ENCODE peak calls at places on chromosomes 6 and 20, in seven cellular contexts. D is SK-N-SH, B is GM12878, X is HepG2, U is K562, J is HCT116, L is H1. K is an unnamed sample.

GRCh38 chr20:61763740-61764400 is 301.8 kb downstream of the TAF4 start:
- DNase-seq in X (no peak), L (no peak), U (no peak), B (no peak), D (no peak), J (no peak), K (no peak)

GRCh38 chr20:31833130-31833930 is 12.1 kb downstream of the FOXS1 start:
- DNase-seq in X (peak), J (peak), B (no peak), L (peak), D (peak), U (peak), K (peak)

GRCh38 chr20:24766826-24767622 is 182.0 kb upstream of the CST7 start:
- DNase-seq in J (no peak), X (no peak), L (no peak), B (no peak), U (no peak), D (no peak), K (no peak)

GRCh38 chr6:70108230-70108629 is 194.7 kb downstream of the COL9A1 start:
- DNase-seq in B (peak), J (peak), U (peak), D (peak), X (peak), L (no peak), K (peak)

GRCh38 chr20:4550740-4551139 is 171.0 kb upstream of the PRND start:
- DNase-seq in X (no peak), L (no peak), J (no peak), B (no peak), U (no peak), D (no peak), K (no peak)

GRCh38 chr6:48016027-48016755 is 94.8 kb downstream of the PTCHD4 start:
- DNase-seq in B (no peak), L (no peak), D (no peak), J (no peak), U (no peak), X (no peak), K (no peak)

GRCh38 chr6:142372348-142372747 is 70.5 kb downstream of the ADGRG6 start:
- DNase-seq in L (no peak), X (no peak), U (no peak), B (no peak), J (peak), D (no peak), K (no peak)

GRCh38 chr20:59765599-59766177 is 161.3 kb downstream of the PHACTR3 start:
- DNase-seq in D (no peak), X (no peak), B (no peak), L (no peak), J (no peak), U (peak), K (no peak)

GRCh38 chr20:24958506-24959385 is 9.7 kb downstream of the CST7 start:
- DNase-seq in U (no peak), B (no peak), D (no peak), X (no peak), J (no peak), L (no peak), K (no peak)

GRCh38 chr6:30826961-30827342 is 57.4 kb upstream of the DDR1 start:
- DNase-seq in D (no peak), X (peak), B (no peak), L (no peak), U (peak), J (no peak), K (no peak)
- TF ChIP-seq JUND in D (no peak), X (peak), B (no peak), L (no peak), U (peak), J (peak), K (no peak)

DNA sequence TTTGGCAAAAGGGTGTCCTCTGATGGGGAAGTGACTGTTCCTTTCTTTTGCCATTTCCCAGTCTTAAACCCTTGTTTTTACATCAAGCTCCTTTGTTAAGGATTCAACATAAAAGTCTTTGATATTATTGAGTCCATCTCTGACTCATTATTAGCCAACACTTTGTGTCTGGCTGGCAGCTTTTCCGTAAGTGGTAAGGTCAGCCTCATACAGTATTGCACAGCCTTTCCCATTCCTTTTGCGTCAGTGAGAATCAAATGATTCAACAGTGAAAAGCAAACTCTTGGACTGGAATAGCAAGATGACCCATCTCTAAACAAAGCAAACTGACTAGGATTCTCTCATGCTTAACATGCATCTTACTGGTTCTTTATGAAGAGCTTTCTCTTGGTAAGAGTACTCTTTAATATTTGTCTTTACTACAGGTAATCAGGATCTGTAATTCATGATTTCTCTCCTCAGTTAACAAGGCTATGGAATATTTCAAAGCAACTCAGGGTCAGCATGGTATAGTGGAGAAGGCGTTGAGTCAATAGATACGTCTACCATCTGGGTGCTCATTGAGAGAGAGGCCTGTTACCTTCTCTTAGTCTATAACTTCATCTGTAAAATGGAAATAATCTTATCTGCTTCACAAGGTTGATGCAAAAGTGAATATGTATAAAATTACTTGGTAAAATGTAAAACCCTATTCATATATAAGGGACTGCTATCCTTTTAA is 183.6 kb downstream of the PRL start:
- DNase-seq in J (peak), U (no peak), B (no peak), X (no peak), D (no peak), L (no peak), K (no peak)
- TF ChIP-seq JUND in J (no peak), U (no peak), B (no peak), X (no peak), D (peak), L (no peak), K (no peak)

DNA sequence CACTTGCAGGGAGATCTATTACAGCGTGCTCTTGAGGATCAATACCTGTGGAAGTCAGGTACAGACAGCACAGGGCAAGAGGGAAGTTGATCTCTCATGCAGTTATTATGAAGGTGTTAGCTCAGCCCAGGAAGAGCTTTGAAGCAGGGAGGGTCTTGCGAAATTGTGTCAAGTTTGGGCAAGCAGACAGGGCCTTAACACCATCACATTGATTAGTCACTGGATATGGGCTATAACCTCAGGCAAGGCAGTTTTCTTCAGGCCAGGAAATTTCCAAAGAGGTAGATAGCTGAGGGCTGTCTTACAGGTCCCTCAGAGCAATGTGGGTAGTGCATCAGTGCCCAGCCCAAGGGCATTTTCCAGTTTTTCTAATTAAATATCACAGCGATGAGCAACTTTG is 643.8 kb downstream of the DHX35 start:
- DNase-seq in J (no peak), U (no peak), D (no peak), B (no peak), X (no peak), L (no peak), K (no peak)
- TF ChIP-seq JUND in J (no peak), U (no peak), D (no peak), B (no peak), X (no peak), L (no peak), K (no peak)

GRCh38 chr6:85428486-85428885 is 21.4 kb upstream of the NT5E start:
- DNase-seq in J (no peak), D (no peak), U (no peak), L (no peak), X (no peak), B (no peak), K (no peak)
- TF ChIP-seq JUND in J (no peak), D (no peak), U (no peak), L (no peak), X (no peak), B (no peak), K (no peak)

GRCh38 chr6:158665332-158665731 is 15.5 kb downstream of the SYTL3 start:
- DNase-seq in D (no peak), B (no peak), X (no peak), U (no peak), L (no peak), J (no peak), K (no peak)

GRCh38 chr6:158666637-158667359 is 16.9 kb downstream of the SYTL3 start:
- DNase-seq in L (no peak), X (no peak), D (no peak), B (no peak), J (no peak), U (no peak), K (peak)

GRCh38 chr6:158662607-158663464 is 13.0 kb downstream of the SYTL3 start:
- DNase-seq in X (no peak), J (no peak), U (no peak), B (no peak), L (no peak), D (no peak), K (peak)

GRCh38 chr6:158661156-158661555 is 11.3 kb downstream of the SYTL3 start:
- DNase-seq in U (no peak), X (no peak), L (no peak), D (no peak), J (no peak), B (no peak), K (no peak)

GRCh38 chr6:158663465-158664167 is 13.8 kb downstream of the SYTL3 start:
- DNase-seq in L (no peak), X (no peak), U (no peak), D (no peak), B (no peak), J (no peak), K (peak)
- TF ChIP-seq JUND in L (no peak), X (no peak), U (no peak), D (no peak), B (no peak), J (no peak), K (no peak)

GRCh38 chr20:39019805-39020325 is 57.7 kb downstream of the DHX35 start:
- DNase-seq in X (no peak), D (no peak), J (no peak), B (peak), L (no peak), U (no peak), K (peak)
- TF ChIP-seq JUND in X (no peak), D (no peak), J (no peak), B (peak), L (no peak), U (no peak), K (no peak)